ENCODE peak calls at places on chromosomes 3 and 15, in four cellular contexts. H is A549, D is ELR, Q is neuronal stem cell. E is an unnamed sample.

GRCh38 chr3:197494366-197495058 is 61.3 kb downstream of the BDH1 start:
- DNase-seq in H (peak), Q (no peak), D (no peak), E (no peak)

GRCh38 chr15:89349212-89349558 is 14.6 kb upstream of the POLG start:
- DNase-seq in D (no peak), H (no peak), Q (no peak), E (no peak)

GRCh38 chr3:59771760-59772159 is 721.9 kb upstream of the CFAP20DC start:
- DNase-seq in Q (no peak), H (peak), D (peak), E (peak)

GRCh38 chr3:32374788-32375595 is 16.7 kb upstream of the CMTM7 start:
- DNase-seq in H (peak), Q (peak), D (peak), E (peak)

GRCh38 chr3:148992027-148992634 is 791 bp downstream of the GYG1 start:
- DNase-seq in Q (peak), D (peak), H (peak), E (peak)

GRCh38 chr3:32780735-32781210 is 37.0 kb upstream of the TRIM71 start:
- DNase-seq in H (peak), D (peak), Q (peak), E (peak)

GRCh38 chr3:30188713-30189112 is 417.7 kb upstream of the TGFBR2 start:
- DNase-seq in H (no peak), Q (no peak), D (peak), E (no peak)

GRCh38 chr3:94869059-94869547 is 806.2 kb downstream of the NSUN3 start:
- DNase-seq in D (no peak), Q (no peak), H (no peak), E (no peak)

GRCh38 chr15:79339588-79340314 is 28.8 kb downstream of the TMED3 start:
- DNase-seq in Q (peak), H (peak), D (peak), E (peak)

GRCh38 chr15:76866716-76867321 is 38.3 kb downstream of the SCAPER start:
- DNase-seq in Q (peak), D (peak), H (peak), E (peak)

GRCh38 chr15:51267714-51268105 is 70.7 kb downstream of the CYP19A1 start:
- DNase-seq in H (no peak), D (peak), Q (no peak), E (peak)

GRCh38 chr3:39144095-39144747 is 9.2 kb downstream of the CSRNP1 start:
- DNase-seq in D (peak), Q (no peak), H (no peak), E (no peak)

GRCh38 chr15:74178326-74179100 is 5.0 kb downstream of the ISLR start:
- DNase-seq in D (no peak), Q (no peak), H (no peak), E (no peak)

GRCh38 chr3:111874177-111874820 is 15.2 kb downstream of the PHLDB2 start:
- DNase-seq in D (peak), Q (no peak), H (peak), E (no peak)

GRCh38 chr3:65758871-65759598 is 279.7 kb downstream of the MAGI1 start:
- DNase-seq in D (peak), H (no peak), Q (no peak), E (no peak)

GRCh38 chr15:69489101-69489571 is 36.5 kb downstream of the RPLP1 start:
- DNase-seq in D (no peak), Q (no peak), H (no peak), E (no peak)

GRCh38 chr15:53384417-53384816 is 375.0 kb downstream of the WDR72 start:
- DNase-seq in Q (no peak), H (peak), D (no peak), E (peak)

GRCh38 chr15:67011620-67012005 is 53.8 kb upstream of the SMAD3 start:
- DNase-seq in Q (no peak), H (no peak), D (no peak), E (no peak)

GRCh38 chr3:94249491-94250079 is 186.7 kb downstream of the NSUN3 start:
- DNase-seq in D (peak), Q (peak), H (peak), E (peak)

GRCh38 chr15:64046347-64047153 is at the start of gene DAPK2:
- DNase-seq in H (peak), D (peak), Q (peak), E (peak)

GRCh38 chr3:44074181-44074580 is 167.5 kb upstream of the TOPAZ1 start:
- DNase-seq in Q (no peak), D (peak), H (no peak), E (no peak)

GRCh38 chr3:127639173-127640030 is 10.4 kb downstream of the PODXL2 start:
- DNase-seq in Q (no peak), H (no peak), D (peak), E (no peak)

GRCh38 chr15:58479941-58480340 is 48.1 kb downstream of the LIPC start:
- DNase-seq in H (no peak), Q (no peak), D (no peak), E (no peak)

GRCh38 chr3:150747909-150748568 is 14.9 kb downstream of the SIAH2 start:
- DNase-seq in D (no peak), H (no peak), Q (no peak), E (no peak)

E was measured in HEK293T.